ENCODE peak calls at places on chromosomes 6 and 20, in four cellular contexts. Z, G, S and M are unnamed samples.

GRCh38 chr20:54251093-54251492 is 43.2 kb downstream of the PFDN4 start:
- DNase-seq in Z (no peak), G (no peak), S (no peak), M (no peak)

GRCh38 chr20:47350691-47351545 is 5.6 kb downstream of the ZMYND8 start:
- DNase-seq in Z (no peak), G (no peak), S (no peak), M (no peak)

GRCh38 chr6:77883849-77884248 is 231.0 kb downstream of the MEI4 start:
- DNase-seq in Z (no peak), G (no peak), S (no peak), M (no peak)

GRCh38 chr6:12806811-12807210 is 90.2 kb downstream of the PHACTR1 start:
- DNase-seq in Z (no peak), G (no peak), S (no peak), M (no peak)

GRCh38 chr6:1376653-1377052 is 12.7 kb upstream of the FOXF2 start:
- DNase-seq in Z (no peak), G (no peak), S (no peak), M (no peak)

GRCh38 chr6:15543262-15543917 is 119.4 kb downstream of the DTNBP1 start:
- DNase-seq in Z (no peak), G (no peak), S (no peak), M (no peak)

GRCh38 chr6:130359736-130360135 is 6.1 kb upstream of the TMEM200A start:
- DNase-seq in Z (no peak), G (no peak), S (no peak), M (no peak)

GRCh38 chr6:108738684-108739406 is 109.4 kb upstream of the ARMC2 start:
- DNase-seq in Z (no peak), G (no peak), S (no peak), M (no peak)

GRCh38 chr6:116616757-116617093 is 446 bp downstream of the RSPH4A start:
- DNase-seq in Z (no peak), G (no peak), S (no peak), M (peak)

GRCh38 chr6:34953084-34954025 is 64.3 kb downstream of the ANKS1A start:
- DNase-seq in Z (peak), G (no peak), S (peak), M (no peak)

GRCh38 chr6:16712931-16713484 is 48.3 kb downstream of the ATXN1 start:
- DNase-seq in Z (no peak), G (no peak), S (peak), M (no peak)

GRCh38 chr6:161414180-161414579 is 140.3 kb upstream of the AGPAT4 start:
- DNase-seq in Z (no peak), G (no peak), S (no peak), M (peak)

GRCh38 chr20:829531-829930 is 4.0 kb upstream of the FAM110A start:
- DNase-seq in Z (no peak), G (no peak), S (no peak), M (no peak)

GRCh38 chr20:25308083-25308491 is 60.2 kb downstream of the PYGB start:
- DNase-seq in Z (no peak), G (no peak), S (no peak), M (no peak)

GRCh38 chr6:26743157-26743821 is 83.7 kb upstream of the ZNF322 start:
- DNase-seq in Z (no peak), G (peak), S (peak), M (peak)

GRCh38 chr6:35354361-35355135 is 12.2 kb downstream of the PPARD start:
- DNase-seq in Z (no peak), G (no peak), S (no peak), M (no peak)

GRCh38 chr6:33428219-33428890 is 8.5 kb downstream of the SYNGAP1 start:
- DNase-seq in Z (peak), G (peak), S (no peak), M (peak)

GRCh38 chr20:12984863-12985262 is 23.9 kb upstream of the SPTLC3 start:
- DNase-seq in Z (no peak), G (no peak), S (no peak), M (no peak)

GRCh38 chr6:8180327-8181161 is 78.2 kb upstream of the EEF1E1 start:
- DNase-seq in Z (no peak), G (no peak), S (no peak), M (no peak)

GRCh38 chr20:21105429-21106170 is 558 bp downstream of the LINC00237 start:
- DNase-seq in Z (no peak), G (no peak), S (no peak), M (peak)

GRCh38 chr6:132715204-132715603 is 1.3 kb upstream of the VNN1 start:
- DNase-seq in Z (peak), G (peak), S (peak), M (peak)

GRCh38 chr6:43887906-43888683 is 118.1 kb downstream of the VEGFA start:
- DNase-seq in Z (no peak), G (peak), S (no peak), M (no peak)

GRCh38 chr20:63969851-63970713 is at the start of gene ZNF512B:
- DNase-seq in Z (peak), G (peak), S (no peak), M (peak)

GRCh38 chr6:131172237-131172636 is 37.0 kb downstream of the AKAP7 start:
- DNase-seq in Z (no peak), G (no peak), S (no peak), M (no peak)

GRCh38 chr6:117352466-117353081 is 73.2 kb downstream of the ROS1 start:
- DNase-seq in Z (peak), G (no peak), S (peak), M (no peak)

GRCh38 chr20:16518068-16518783 is 55.0 kb downstream of the KIF16B start:
- DNase-seq in Z (peak), G (peak), S (peak), M (peak)

GRCh38 chr6:47174502-47175023 is 132.4 kb upstream of the ADGRF1 start:
- DNase-seq in Z (peak), G (no peak), S (no peak), M (no peak)
- TF ChIP-seq ZBTB33 in Z (no peak), G (no peak), S (no peak), M (no peak)

GRCh38 chr20:4190792-4191519 is 175.6 kb upstream of the RNF24 start:
- DNase-seq in Z (no peak), G (no peak), S (no peak), M (no peak)
- TF ChIP-seq ZBTB33 in Z (no peak), G (no peak), S (no peak), M (no peak)

GRCh38 chr6:87982134-87982533 is 65.5 kb upstream of the SPACA1 start:
- DNase-seq in Z (no peak), G (no peak), S (no peak), M (no peak)
- TF ChIP-seq ZBTB33 in Z (no peak), G (no peak), S (no peak), M (no peak)

DNA sequence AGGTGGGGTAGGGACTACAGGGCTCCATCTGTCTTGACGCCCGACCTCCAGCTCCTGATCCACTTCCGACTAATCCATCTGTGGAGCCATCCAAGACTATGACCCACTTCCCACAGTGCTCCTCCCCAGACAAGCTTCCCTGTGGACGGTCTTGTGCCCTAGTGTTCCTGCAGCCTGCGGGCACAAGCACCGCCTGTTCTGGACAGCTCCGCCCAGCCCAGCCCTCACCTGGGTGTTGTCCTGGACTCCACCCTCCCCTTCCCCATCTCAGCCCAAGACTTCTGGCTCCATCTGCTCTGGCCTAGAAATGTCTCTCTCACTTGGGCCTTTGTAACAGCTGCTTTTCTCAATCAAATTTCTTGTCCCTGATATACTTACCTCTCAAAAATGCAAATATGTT is 102.0 kb downstream of the MAFB start:
- DNase-seq in Z (no peak), G (no peak), S (no peak), M (no peak)
- TF ChIP-seq ZBTB33 in Z (no peak), G (no peak), S (no peak), M (no peak)